ENCODE peak calls at places on chromosomes 12 and 14, in four cellular contexts. One of them, this sample, is unnamed.

GRCh38 chr12:57488397-57489156 is 709 bp downstream of the MARS1 start:
- DNase-seq in NCI-H524: peak
- DNase-seq in kidney: no peak
- DNase-seq in HTR-8/SVneo: no peak
- DNase-seq in this sample: no peak

GRCh38 chr12:80033457-80033856 is 65.9 kb upstream of the OTOGL start:
- DNase-seq in kidney: no peak
- DNase-seq in NCI-H524: no peak
- DNase-seq in HTR-8/SVneo: peak
- DNase-seq in this sample: no peak

GRCh38 chr14:22544406-22544805 is 44.6 kb downstream of the DAD1 start:
- DNase-seq in kidney: no peak
- DNase-seq in HTR-8/SVneo: no peak
- DNase-seq in NCI-H524: no peak
- DNase-seq in this sample: no peak

GRCh38 chr14:102930138-102930752 is 7.8 kb downstream of the AMN start:
- DNase-seq in NCI-H524: peak
- DNase-seq in HTR-8/SVneo: no peak
- DNase-seq in kidney: peak
- DNase-seq in this sample: peak

GRCh38 chr12:130455161-130455560 is 117.5 kb downstream of the PIWIL1 start:
- DNase-seq in kidney: peak
- DNase-seq in NCI-H524: no peak
- DNase-seq in HTR-8/SVneo: no peak
- DNase-seq in this sample: no peak

GRCh38 chr14:86796221-86797074 is 1196.5 kb downstream of the GALC start:
- DNase-seq in HTR-8/SVneo: peak
- DNase-seq in kidney: no peak
- DNase-seq in NCI-H524: no peak
- DNase-seq in this sample: no peak

GRCh38 chr12:121649403-121649802 is 20.1 kb downstream of the MORN3 start:
- DNase-seq in NCI-H524: no peak
- DNase-seq in kidney: no peak
- DNase-seq in HTR-8/SVneo: no peak
- DNase-seq in this sample: no peak

GRCh38 chr12:30795410-30795659 is 40.6 kb upstream of the CAPRIN2 start:
- DNase-seq in NCI-H524: no peak
- DNase-seq in HTR-8/SVneo: no peak
- DNase-seq in kidney: no peak
- DNase-seq in this sample: no peak

GRCh38 chr12:51848843-51849735 is 571 bp upstream of the FIGNL2 start:
- DNase-seq in kidney: peak
- DNase-seq in NCI-H524: no peak
- DNase-seq in HTR-8/SVneo: peak
- DNase-seq in this sample: no peak

GRCh38 chr12:53217049-53217929 is 10.2 kb upstream of the ITGB7 start:
- DNase-seq in NCI-H524: no peak
- DNase-seq in kidney: peak
- DNase-seq in HTR-8/SVneo: no peak
- DNase-seq in this sample: no peak

GRCh38 chr14:51780741-51781140 is 79.7 kb upstream of the GNG2 start:
- DNase-seq in HTR-8/SVneo: peak
- DNase-seq in kidney: no peak
- DNase-seq in NCI-H524: no peak
- DNase-seq in this sample: no peak

GRCh38 chr12:49703647-49704137 is 3.5 kb downstream of the FMNL3 start:
- DNase-seq in NCI-H524: peak
- DNase-seq in kidney: no peak
- DNase-seq in HTR-8/SVneo: no peak
- DNase-seq in this sample: no peak

GRCh38 chr12:25382311-25383106 is 131.8 kb upstream of the KRAS start:
- DNase-seq in kidney: no peak
- DNase-seq in HTR-8/SVneo: no peak
- DNase-seq in NCI-H524: peak
- DNase-seq in this sample: no peak

GRCh38 chr12:401235-402126 is at the start of gene CCDC77:
- DNase-seq in kidney: peak
- DNase-seq in NCI-H524: no peak
- DNase-seq in HTR-8/SVneo: peak
- DNase-seq in this sample: no peak

GRCh38 chr14:66088661-66089060 is 397.5 kb upstream of the CCDC196 start:
- DNase-seq in HTR-8/SVneo: no peak
- DNase-seq in kidney: no peak
- DNase-seq in NCI-H524: peak
- DNase-seq in this sample: no peak

GRCh38 chr12:100077367-100077766 is 65.3 kb downstream of the BLTP3B start:
- DNase-seq in NCI-H524: no peak
- DNase-seq in kidney: no peak
- DNase-seq in HTR-8/SVneo: no peak
- DNase-seq in this sample: peak

GRCh38 chr12:75738486-75738885 is 227.1 kb upstream of the KRR1 start:
- DNase-seq in NCI-H524: no peak
- DNase-seq in kidney: no peak
- DNase-seq in HTR-8/SVneo: no peak
- DNase-seq in this sample: no peak

GRCh38 chr14:94174622-94175402 is 690 bp downstream of the PPP4R4 start:
- DNase-seq in HTR-8/SVneo: no peak
- DNase-seq in NCI-H524: peak
- DNase-seq in kidney: peak
- DNase-seq in this sample: no peak

GRCh38 chr12:120759591-120760348 is 34.1 kb downstream of the ACADS start:
- DNase-seq in NCI-H524: peak
- DNase-seq in kidney: peak
- DNase-seq in HTR-8/SVneo: no peak
- DNase-seq in this sample: peak

GRCh38 chr14:92041203-92041602 is 1.3 kb upstream of the TRIP11 start:
- DNase-seq in HTR-8/SVneo: no peak
- DNase-seq in kidney: no peak
- DNase-seq in NCI-H524: no peak
- DNase-seq in this sample: no peak

GRCh38 chr12:18718462-18718861 is 19.4 kb downstream of the PLCZ1 start:
- DNase-seq in kidney: no peak
- DNase-seq in HTR-8/SVneo: no peak
- DNase-seq in NCI-H524: no peak
- DNase-seq in this sample: no peak

GRCh38 chr14:90293766-90294471 is 37.6 kb downstream of the PSMC1 start:
- DNase-seq in NCI-H524: no peak
- DNase-seq in HTR-8/SVneo: no peak
- DNase-seq in kidney: no peak
- DNase-seq in this sample: no peak

GRCh38 chr12:96265400-96265799 is 71.2 kb downstream of the ELK3 start:
- DNase-seq in kidney: no peak
- DNase-seq in NCI-H524: no peak
- DNase-seq in HTR-8/SVneo: no peak
- DNase-seq in this sample: no peak

GRCh38 chr14:68626386-68626785 is 166.5 kb downstream of the ZFP36L1 start:
- DNase-seq in kidney: no peak
- DNase-seq in HTR-8/SVneo: no peak
- DNase-seq in NCI-H524: no peak
- DNase-seq in this sample: no peak

GRCh38 chr12:128259556-128260070 is 7.4 kb upstream of the TMEM132C start:
- DNase-seq in NCI-H524: peak
- DNase-seq in kidney: no peak
- DNase-seq in HTR-8/SVneo: no peak
- DNase-seq in this sample: no peak

GRCh38 chr14:89303452-89304435 is 113.3 kb downstream of the FOXN3 start:
- DNase-seq in NCI-H524: no peak
- DNase-seq in HTR-8/SVneo: peak
- DNase-seq in kidney: peak
- DNase-seq in this sample: peak

GRCh38 chr12:107322063-107322462 is 228.7 kb upstream of the CRY1 start:
- DNase-seq in kidney: no peak
- DNase-seq in NCI-H524: no peak
- DNase-seq in HTR-8/SVneo: no peak
- DNase-seq in this sample: no peak

GRCh38 chr14:100132161-100132902 is 27.1 kb downstream of the DEGS2 start:
- DNase-seq in kidney: no peak
- DNase-seq in HTR-8/SVneo: no peak
- DNase-seq in NCI-H524: no peak
- DNase-seq in this sample: no peak

GRCh38 chr12:32671930-32672785 is 6.9 kb upstream of the DNM1L start:
- DNase-seq in NCI-H524: peak
- DNase-seq in HTR-8/SVneo: peak
- DNase-seq in kidney: no peak
- DNase-seq in this sample: peak

GRCh38 chr14:75562048-75562447 is 16.4 kb upstream of the FLVCR2 start:
- DNase-seq in NCI-H524: no peak
- DNase-seq in kidney: no peak
- DNase-seq in HTR-8/SVneo: no peak
- DNase-seq in this sample: no peak

GRCh38 chr12:117024961-117025480 is 74.2 kb downstream of the TESC start:
- DNase-seq in NCI-H524: no peak
- DNase-seq in HTR-8/SVneo: no peak
- DNase-seq in kidney: peak
- DNase-seq in this sample: no peak

GRCh38 chr14:77457115-77457521 is 283 bp downstream of the VIPAS39 start:
- DNase-seq in HTR-8/SVneo: no peak
- DNase-seq in kidney: no peak
- DNase-seq in NCI-H524: no peak
- DNase-seq in this sample: no peak

GRCh38 chr14:100524933-100525243 is 62.3 kb downstream of the BEGAIN start:
- DNase-seq in kidney: peak
- DNase-seq in NCI-H524: peak
- DNase-seq in HTR-8/SVneo: no peak
- DNase-seq in this sample: no peak

GRCh38 chr12:117485984-117486839 is 124.8 kb upstream of the NOS1 start:
- DNase-seq in NCI-H524: no peak
- DNase-seq in kidney: no peak
- DNase-seq in HTR-8/SVneo: no peak
- DNase-seq in this sample: peak

GRCh38 chr12:110109037-110109836 is 14.9 kb upstream of the IFT81 start:
- DNase-seq in kidney: peak
- DNase-seq in NCI-H524: peak
- DNase-seq in HTR-8/SVneo: peak
- DNase-seq in this sample: no peak

GRCh38 chr12:1807489-1807888 is 12.9 kb upstream of the LRTM2 start:
- DNase-seq in kidney: peak
- DNase-seq in NCI-H524: no peak
- DNase-seq in HTR-8/SVneo: no peak
- DNase-seq in this sample: no peak

GRCh38 chr12:78540621-78541336 is 323.8 kb upstream of the SYT1 start:
- DNase-seq in HTR-8/SVneo: no peak
- DNase-seq in NCI-H524: no peak
- DNase-seq in kidney: no peak
- DNase-seq in this sample: no peak

GRCh38 chr12:26003065-26003464 is 44.6 kb downstream of the RASSF8 start:
- DNase-seq in HTR-8/SVneo: no peak
- DNase-seq in kidney: no peak
- DNase-seq in NCI-H524: no peak
- DNase-seq in this sample: no peak

GRCh38 chr12:120903382-120903817 is 758 bp downstream of the SPPL3 start:
- DNase-seq in kidney: peak
- DNase-seq in HTR-8/SVneo: peak
- DNase-seq in NCI-H524: peak
- DNase-seq in this sample: peak

GRCh38 chr14:102211240-102211639 is 71.5 kb downstream of the WDR20 start:
- DNase-seq in kidney: no peak
- DNase-seq in HTR-8/SVneo: no peak
- DNase-seq in NCI-H524: no peak
- DNase-seq in this sample: no peak